ENCODE peak calls at places on chromosome 9, in five cellular contexts. E is HS-5, B is colonic mucosa, V is left colon, M is brain microvascular endothelial cell. J is an unnamed sample.

GRCh38 chr9:15501179-15501578 is 9.6 kb downstream of the PSIP1 start:
- DNase-seq in B (no peak), V (no peak), E (no peak), M (no peak), J (no peak)

GRCh38 chr9:96523429-96523828 is 73.5 kb downstream of the HABP4 start:
- DNase-seq in V (no peak), M (peak; percentile 89), E (no peak), B (no peak), J (no peak)

GRCh38 chr9:69204869-69205268 is 30.8 kb downstream of the TJP2 start:
- DNase-seq in M (peak; percentile 29), B (no peak), E (peak; percentile 14), V (no peak), J (peak; percentile 61)

GRCh38 chr9:95264954-95265615 is 52.4 kb downstream of the FANCC start:
- DNase-seq in B (no peak), V (no peak), E (no peak), M (peak; percentile 4), J (peak; percentile 46)

GRCh38 chr9:70484232-70485130 is 70.0 kb upstream of the KLF9 start:
- DNase-seq in V (no peak), M (peak; percentile 78), E (peak; percentile 28), B (peak; percentile 57), J (peak; percentile 84)

GRCh38 chr9:19252885-19253219 is 22.4 kb downstream of the DENND4C start:
- DNase-seq in B (no peak), E (no peak), M (no peak), V (no peak), J (no peak)

GRCh38 chr9:1047605-1048235 is 2.4 kb upstream of the DMRT2 start:
- DNase-seq in M (no peak), E (no peak), V (peak; percentile 72), B (peak; percentile 84), J (no peak)

GRCh38 chr9:127741831-127742434 is 6.8 kb upstream of the TOR2A start:
- DNase-seq in M (no peak), E (no peak), B (peak; percentile 80), V (peak; percentile 70), J (peak; percentile 55)

GRCh38 chr9:137095664-137096517 is 9.1 kb downstream of the MAN1B1 start:
- DNase-seq in M (no peak), B (no peak), V (no peak), E (no peak), J (no peak)

GRCh38 chr9:135857371-135857786 is 50.0 kb downstream of the CAMSAP1 start:
- DNase-seq in B (no peak), V (no peak), M (peak; percentile 11), E (peak; percentile 22), J (peak; percentile 38)

GRCh38 chr9:128727626-128728248 is 3.8 kb upstream of the ZDHHC12 start:
- DNase-seq in V (no peak), E (no peak), M (no peak), B (no peak), J (no peak)

GRCh38 chr9:97438666-97439065 is 26.8 kb downstream of the TDRD7 start:
- DNase-seq in M (no peak), B (no peak), E (no peak), V (no peak), J (no peak)